ENCODE peak calls at places on chromosomes 4 and X, in five cellular contexts. U is pancreas, D is tibial nerve, Y is esophagus squamous epithelium, W is left ventricle myocardium inferior. S is an unnamed sample. For H3K4me1 and H3K27me3, the result is how much of the 10 kb centered on the place peaks cover.

GRCh38 chrX:155023907-155024833 is 1.6 kb upstream of the F8 start:
- DNase-seq in U (no peak), D (no peak), Y (no peak), W (no peak), S (no peak)

GRCh38 chrX:140709421-140709846 is at the start of gene LINC00632:
- DNase-seq in U (no peak), D (no peak), Y (no peak), W (no peak), S (no peak)

GRCh38 chr4:177638871-177639270 is 196.6 kb upstream of the AGA start:
- DNase-seq in U (no peak), D (no peak), Y (no peak), W (no peak), S (no peak)

GRCh38 chr4:23333556-23333945 is 556.3 kb downstream of the PPARGC1A start:
- DNase-seq in U (no peak), D (no peak), Y (no peak), W (no peak), S (no peak)

GRCh38 chr4:136864580-136865185 is 667.6 kb downstream of the PCDH18 start:
- DNase-seq in U (no peak), D (no peak), Y (no peak), W (no peak), S (no peak)

GRCh38 chr4:178316211-178316610 is 874.0 kb upstream of the AGA start:
- DNase-seq in U (no peak), D (no peak), Y (no peak), W (no peak), S (no peak)

GRCh38 chrX:74119016-74119910 is 184.7 kb upstream of the ZCCHC13 start:
- DNase-seq in U (no peak), D (no peak), Y (no peak), W (no peak), S (no peak)

GRCh38 chr4:8391972-8392371 is 48.6 kb downstream of the ACOX3 start:
- DNase-seq in U (no peak), D (no peak), Y (no peak), W (peak), S (no peak)

GRCh38 chrX:2397648-2398340 is 103.0 kb downstream of the DHRSX start:
- DNase-seq in U (no peak), D (no peak), Y (no peak), W (no peak), S (no peak)

GRCh38 chr4:41380758-41381157 is 124.0 kb downstream of the UCHL1 start:
- DNase-seq in U (no peak), D (no peak), Y (no peak), W (no peak), S (no peak)

GRCh38 chr4:896216-896615 is 35.9 kb downstream of the GAK start:
- DNase-seq in U (peak), D (no peak), Y (no peak), W (no peak), S (no peak)

GRCh38 chrX:17497193-17497592 is 122.2 kb downstream of the NHS start:
- DNase-seq in U (no peak), D (no peak), Y (no peak), W (no peak), S (no peak)

GRCh38 chr4:153763404-153763803 is 3.6 kb upstream of the RNF175 start:
- DNase-seq in U (no peak), D (no peak), Y (no peak), W (no peak), S (no peak)

GRCh38 chr4:40185830-40186664 is 10.8 kb upstream of the RHOH start:
- DNase-seq in U (no peak), D (no peak), Y (no peak), W (no peak), S (no peak)

GRCh38 chr4:40183615-40184411 is 13.0 kb upstream of the RHOH start:
- DNase-seq in U (no peak), D (no peak), Y (no peak), W (no peak), S (no peak)

GRCh38 chr4:40180356-40180755 is 16.5 kb upstream of the RHOH start:
- DNase-seq in U (no peak), D (no peak), Y (no peak), W (no peak), S (no peak)

GRCh38 chr4:40182041-40182440 is 14.8 kb upstream of the RHOH start:
- DNase-seq in U (no peak), D (no peak), Y (no peak), W (no peak), S (no peak)

GRCh38 chr4:40182979-40183378 is 13.9 kb upstream of the RHOH start:
- DNase-seq in U (no peak), D (no peak), Y (no peak), W (no peak), S (no peak)
- H3K4me1 ChIP-seq in U (under half), D (under half), Y (under half), W (under half), S (under half)

DNA sequence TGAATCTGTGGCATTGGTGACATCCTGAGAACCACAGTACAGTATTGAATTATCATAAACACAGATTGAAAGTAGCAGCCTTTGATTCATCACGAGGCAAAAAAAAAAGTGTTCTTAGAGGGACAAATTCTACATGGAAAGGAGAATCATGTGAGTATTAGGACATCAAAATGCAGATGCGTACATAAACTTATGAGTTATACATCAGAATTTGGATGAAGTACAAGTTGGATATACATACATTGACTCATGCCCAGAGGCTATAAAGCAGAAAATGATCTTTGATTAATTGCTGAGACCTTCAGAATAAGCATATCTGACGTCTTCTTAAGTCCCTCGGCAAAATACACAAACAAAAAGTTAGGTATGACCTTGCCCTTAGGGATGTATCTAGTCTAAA is 206.4 kb downstream of the LDB2 start:
- DNase-seq in U (no peak), D (no peak), Y (no peak), W (no peak), S (no peak)
- H3K27ac ChIP-seq in U (no peak), D (no peak), Y (no peak), W (no peak), S (peak)

DNA sequence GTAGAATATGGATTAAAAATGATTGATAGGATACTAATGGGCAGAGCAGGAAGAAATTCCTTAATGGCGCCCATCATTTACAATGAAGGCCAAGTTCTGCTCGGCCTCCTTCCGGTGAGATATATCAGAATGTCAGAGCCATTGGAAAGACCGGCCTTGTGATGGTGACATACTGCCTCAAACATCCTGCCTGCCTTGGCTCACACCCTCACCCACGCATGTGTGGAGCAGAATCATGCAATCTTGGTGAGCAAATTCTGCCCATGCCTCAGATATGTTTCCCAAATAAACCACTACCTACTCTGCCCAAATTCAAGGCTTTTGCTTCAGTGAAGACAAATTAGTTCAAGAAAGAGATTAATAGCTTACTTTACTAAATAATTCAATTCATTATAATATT is 163.3 kb downstream of the MID1 start:
- DNase-seq in U (no peak), D (no peak), Y (no peak), W (no peak), S (no peak)
- H3K27me3 ChIP-seq in U (under half), D (under half), Y (under half), W (under half), S (under half)

GRCh38 chr4:110357521-110357920 is 118.4 kb upstream of the ENPEP start:
- DNase-seq in U (no peak), D (no peak), Y (no peak), W (no peak), S (no peak)
- H3K4me1 ChIP-seq in U (under half), D (under half), Y (under half), W (under half), S (under half)

S was measured in vagina.